ENCODE peak calls at places on chromosome 21, in eight cellular contexts. O is cardiac muscle cell, W is psoas muscle, I is right atrium auricular region, Z is left ventricle myocardium inferior, R is fibroblast of lung, G is testis, J is retinal pigment epithelial cell. V is an unnamed sample.

GRCh38 chr21:14773777-14774345 is 227.7 kb upstream of the SAMSN1 start:
- DNase-seq in G (peak; percentile 75), R (no peak), J (peak; percentile 16), W (peak; percentile 44), O (peak; percentile 46), I (peak; percentile 61), Z (peak; percentile 15), V (no peak)

GRCh38 chr21:27582246-27582945 is 615.5 kb upstream of the ADAMTS5 start:
- DNase-seq in R (peak; percentile 44), I (no peak), J (no peak), Z (no peak), G (no peak), O (no peak), W (no peak), V (no peak)

GRCh38 chr21:37855568-37856391 is 60.5 kb downstream of the KCNJ6 start:
- DNase-seq in J (no peak), Z (no peak), W (no peak), R (peak; percentile 90), O (peak; percentile 49), G (no peak), I (no peak), V (no peak)

GRCh38 chr21:41024341-41025056 is 143.5 kb upstream of the BACE2 start:
- DNase-seq in G (peak; percentile 72), O (no peak), Z (no peak), I (no peak), J (no peak), R (no peak), W (no peak), V (no peak)

GRCh38 chr21:20661745-20662470 is 336.3 kb upstream of the NCAM2 start:
- DNase-seq in W (no peak), R (no peak), J (no peak), G (no peak), O (no peak), I (no peak), Z (no peak), V (no peak)

GRCh38 chr21:25254491-25255174 is 352.6 kb downstream of the MRPL39 start:
- DNase-seq in J (no peak), I (no peak), O (no peak), W (no peak), R (no peak), G (no peak), Z (no peak), V (no peak)

GRCh38 chr21:41899431-41900202 is 20.5 kb upstream of the PRDM15 start:
- DNase-seq in Z (no peak), W (no peak), J (no peak), R (no peak), G (no peak), I (no peak), O (no peak), V (no peak)

GRCh38 chr21:34859976-34860653 is 189.0 kb downstream of the RUNX1 start:
- DNase-seq in G (no peak), J (no peak), O (no peak), W (no peak), I (no peak), R (no peak), Z (no peak), V (no peak)

GRCh38 chr21:14383596-14384210 is 757 bp upstream of the HSPA13 start:
- DNase-seq in G (peak; percentile 34), R (peak; percentile 31), J (peak; percentile 4), Z (no peak), I (no peak), W (no peak), O (no peak), V (no peak)

GRCh38 chr21:19712441-19712840 is 1285.8 kb upstream of the NCAM2 start:
- DNase-seq in I (no peak), J (no peak), R (no peak), W (no peak), O (no peak), Z (no peak), G (no peak), V (no peak)

GRCh38 chr21:41677671-41678015 is 89.2 kb downstream of the RIPK4 start:
- DNase-seq in W (no peak), Z (no peak), O (no peak), R (peak; percentile 60), I (no peak), G (no peak), J (no peak), V (no peak)

GRCh38 chr21:35226960-35227741 is 178.0 kb upstream of the RUNX1 start:
- DNase-seq in W (no peak), G (no peak), J (no peak), I (no peak), O (no peak), R (no peak), Z (no peak), V (no peak)

GRCh38 chr21:41600961-41601572 is 93.1 kb upstream of the TMPRSS2 start:
- DNase-seq in G (no peak), R (no peak), I (no peak), O (no peak), J (no peak), Z (no peak), W (no peak), V (no peak)

GRCh38 chr21:20272791-20273362 is 725.3 kb upstream of the NCAM2 start:
- DNase-seq in R (no peak), O (no peak), I (no peak), Z (no peak), W (no peak), J (no peak), G (no peak), V (no peak)

GRCh38 chr21:42009018-42009830 is 936 bp downstream of the ZBTB21 start:
- DNase-seq in J (peak; percentile 31), Z (peak; percentile 43), G (peak; percentile 48), W (peak; percentile 76), R (peak; percentile 65), I (no peak), O (peak; percentile 32), V (no peak)

GRCh38 chr21:41758550-41758949 is 8.3 kb downstream of the RIPK4 start:
- DNase-seq in O (no peak), W (no peak), J (no peak), Z (no peak), G (no peak), R (no peak), I (no peak), V (no peak)

GRCh38 chr21:21165063-21165645 is 166.9 kb downstream of the NCAM2 start:
- DNase-seq in O (peak; percentile 81), Z (no peak), G (no peak), I (no peak), R (peak; percentile 99), J (peak; percentile 5), W (no peak), V (peak; percentile 4)

GRCh38 chr21:38266732-38267131 is 9.9 kb downstream of the KCNJ15 start:
- DNase-seq in R (peak; percentile 72), Z (no peak), G (no peak), I (no peak), W (no peak), J (no peak), O (no peak), V (no peak)

GRCh38 chr21:45856422-45856821 is 125.1 kb upstream of the COL6A1 start:
- DNase-seq in J (no peak), R (no peak), O (no peak), G (no peak), Z (no peak), I (no peak), W (no peak), V (no peak)

GRCh38 chr21:35014302-35015044 is 34.6 kb downstream of the RUNX1 start:
- DNase-seq in R (no peak), G (no peak), O (peak; percentile 6), J (no peak), W (no peak), Z (no peak), I (no peak), V (no peak)

GRCh38 chr21:45460611-45461368 is 55.8 kb downstream of the COL18A1 start:
- DNase-seq in I (no peak), O (peak; percentile 91), Z (no peak), W (no peak), G (no peak), R (peak; percentile 97), J (peak; percentile 59), V (no peak)

GRCh38 chr21:17989780-17990179 is 170.6 kb upstream of the C21orf91 start:
- DNase-seq in O (no peak), R (no peak), W (no peak), Z (no peak), G (no peak), I (no peak), J (no peak), V (no peak)

GRCh38 chr21:44380876-44381275 is 27.5 kb downstream of the TRPM2 start:
- DNase-seq in J (no peak), R (no peak), Z (no peak), I (no peak), O (no peak), W (peak; percentile 37), G (peak; percentile 9), V (no peak)
- TF ChIP-seq CTCF in J (no peak), R (no peak), Z (no peak), I (no peak), O (no peak), W (no peak), G (no peak), V (no peak)

GRCh38 chr21:32886339-32886738 is 114.8 kb upstream of the PAXBP1 start:
- DNase-seq in I (no peak), J (no peak), G (no peak), O (no peak), W (no peak), R (no peak), Z (no peak), V (no peak)
- H3K4me3 ChIP-seq in I (no peak overlapping the region), J (no peak overlapping the region), G (no peak overlapping the region), O (no peak overlapping the region), W (no peak overlapping the region), R (no peak overlapping the region), Z (no peak overlapping the region), V (no peak overlapping the region)

DNA sequence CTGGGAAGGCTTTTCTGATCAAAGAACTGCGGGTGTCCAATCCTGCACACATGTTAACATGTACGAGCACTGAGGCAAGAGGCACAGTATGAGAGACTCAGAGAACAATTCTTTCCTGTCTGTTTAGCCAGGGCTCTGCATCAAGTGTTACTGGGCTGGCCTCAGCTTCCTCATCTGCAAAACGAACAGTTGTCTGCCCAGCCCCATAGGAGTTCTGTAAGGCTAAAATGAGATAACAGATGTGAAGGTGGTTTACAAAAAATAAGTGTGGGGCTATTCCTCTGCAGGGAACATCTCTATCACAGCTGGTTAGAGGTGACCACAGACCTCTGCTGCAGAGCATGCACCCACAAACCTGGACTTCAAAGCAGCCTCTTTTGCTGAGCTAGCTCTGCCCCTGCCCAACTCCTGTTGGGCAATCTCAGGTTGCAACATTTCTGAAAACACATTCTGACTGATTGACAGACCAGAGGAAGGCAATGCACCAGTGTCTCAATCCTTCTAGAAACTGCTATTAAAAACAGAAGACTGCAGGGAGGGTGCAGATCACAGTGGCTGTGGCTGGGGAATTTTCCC is 10.5 kb upstream of the OLIG1 start:
- DNase-seq in G (no peak), Z (no peak), J (no peak), O (peak; percentile 17), R (no peak), W (no peak), I (no peak), V (no peak)
- TF ChIP-seq CTCF in G (no peak), Z (no peak), J (no peak), O (no peak), R (no peak), W (no peak), I (no peak), V (no peak)

GRCh38 chr21:15943009-15943666 is 213.4 kb downstream of the USP25 start:
- DNase-seq in J (no peak), I (no peak), G (no peak), R (peak; percentile 50), W (no peak), O (peak; percentile 6), Z (no peak), V (peak; percentile 9)

GRCh38 chr21:15953551-15954116 is 223.9 kb downstream of the USP25 start:
- DNase-seq in Z (no peak), O (no peak), G (no peak), R (no peak), I (no peak), W (no peak), J (no peak), V (no peak)

GRCh38 chr21:15947707-15948106 is 217.9 kb downstream of the USP25 start:
- DNase-seq in I (no peak), O (no peak), J (no peak), R (no peak), W (no peak), Z (no peak), G (no peak), V (no peak)
- H3K4me3 ChIP-seq in I (no peak overlapping the region), O (no peak overlapping the region), J (no peak overlapping the region), R (no peak overlapping the region), W (no peak overlapping the region), Z (no peak overlapping the region), G (no peak overlapping the region), V (no peak overlapping the region)

V was measured in kidney epithelial cell.